ENCODE peak calls at places on chromosome 10, in ten cellular contexts. G, A, S, D, E, F, I, B, N and L are unnamed samples.

GRCh38 chr10:124596116-124596785 is 134.6 kb downstream of the LHPP start:
- DNase-seq in G (no peak), A (no peak), S (no peak), D (no peak), E (no peak), F (no peak), I (no peak), B (no peak), N (no peak), L (no peak)

GRCh38 chr10:125775491-125776106 is at the start of gene MMP21:
- DNase-seq in G (no peak), A (no peak), S (no peak), D (no peak), E (no peak), F (no peak), I (no peak), B (no peak), N (no peak), L (no peak)

GRCh38 chr10:79985481-79986072 is 36.7 kb upstream of the SFTPD start:
- DNase-seq in G (no peak), A (no peak), S (no peak), D (no peak), E (no peak), F (no peak), I (no peak), B (no peak), N (peak), L (no peak)

GRCh38 chr10:80290474-80291220 is 1.2 kb upstream of the MAT1A start:
- DNase-seq in G (no peak), A (no peak), S (no peak), D (no peak), E (no peak), F (no peak), I (no peak), B (no peak), N (no peak), L (no peak)

GRCh38 chr10:93352638-93353383 is 129.3 kb downstream of the MYOF start:
- DNase-seq in G (no peak), A (no peak), S (no peak), D (peak), E (no peak), F (no peak), I (no peak), B (no peak), N (peak), L (no peak)

GRCh38 chr10:88865281-88865876 is 13.7 kb upstream of the ANKRD22 start:
- DNase-seq in G (no peak), A (no peak), S (no peak), D (peak), E (no peak), F (no peak), I (no peak), B (no peak), N (peak), L (no peak)

GRCh38 chr10:104274762-104275721 is 6.1 kb downstream of the GSTO2 start:
- DNase-seq in G (peak), A (no peak), S (peak), D (peak), E (no peak), F (no peak), I (peak), B (peak), N (peak), L (no peak)

GRCh38 chr10:78687616-78688015 is 381.1 kb upstream of the ZMIZ1 start:
- DNase-seq in G (no peak), A (no peak), S (no peak), D (no peak), E (no peak), F (peak), I (no peak), B (no peak), N (peak), L (no peak)

GRCh38 chr10:132785433-132786278 is at the start of gene NKX6-2:
- DNase-seq in G (no peak), A (no peak), S (no peak), D (no peak), E (no peak), F (no peak), I (no peak), B (no peak), N (peak), L (no peak)

GRCh38 chr10:79206300-79207095 is 137.7 kb downstream of the ZMIZ1 start:
- DNase-seq in G (no peak), A (no peak), S (no peak), D (no peak), E (no peak), F (no peak), I (no peak), B (no peak), N (no peak), L (no peak)

GRCh38 chr10:1932617-1933016 is 195.3 kb upstream of the ADARB2 start:
- DNase-seq in G (no peak), A (no peak), S (peak), D (no peak), E (no peak), F (no peak), I (no peak), B (no peak), N (no peak), L (no peak)

GRCh38 chr10:128894641-128895040 is 572.4 kb upstream of the MGMT start:
- DNase-seq in G (no peak), A (no peak), S (no peak), D (no peak), E (no peak), F (no peak), I (no peak), B (no peak), N (no peak), L (no peak)

GRCh38 chr10:76001019-76001418 is 569.6 kb downstream of the LRMDA start:
- DNase-seq in G (no peak), A (no peak), S (no peak), D (no peak), E (no peak), F (no peak), I (no peak), B (no peak), N (no peak), L (no peak)

GRCh38 chr10:11243425-11244222 is 226.0 kb downstream of the CELF2 start:
- DNase-seq in G (no peak), A (no peak), S (no peak), D (no peak), E (no peak), F (no peak), I (no peak), B (no peak), N (peak), L (no peak)

GRCh38 chr10:46547881-46548780 is 8.3 kb downstream of the GPRIN2 start:
- DNase-seq in G (peak), A (no peak), S (peak), D (no peak), E (no peak), F (no peak), I (no peak), B (no peak), N (peak), L (no peak)

GRCh38 chr10:7886056-7886455 is 67.8 kb downstream of the TAF3 start:
- DNase-seq in G (no peak), A (no peak), S (no peak), D (no peak), E (no peak), F (no peak), I (no peak), B (no peak), N (no peak), L (no peak)

GRCh38 chr10:128793726-128794655 is 667.8 kb upstream of the MKI67 start:
- DNase-seq in G (no peak), A (no peak), S (no peak), D (no peak), E (no peak), F (no peak), I (no peak), B (no peak), N (no peak), L (no peak)

GRCh38 chr10:60203993-60204618 is 185.6 kb downstream of the ANK3 start:
- DNase-seq in G (no peak), A (peak), S (no peak), D (no peak), E (no peak), F (peak), I (no peak), B (no peak), N (peak), L (no peak)

GRCh38 chr10:90308223-90308622 is 549.6 kb downstream of the HTR7 start:
- DNase-seq in G (no peak), A (no peak), S (no peak), D (no peak), E (no peak), F (no peak), I (no peak), B (no peak), N (peak), L (no peak)

GRCh38 chr10:34323197-34323596 is 491.9 kb downstream of the PARD3 start:
- DNase-seq in G (no peak), A (no peak), S (no peak), D (no peak), E (no peak), F (peak), I (no peak), B (no peak), N (peak), L (no peak)

GRCh38 chr10:11806706-11807105 is 16.4 kb upstream of the PROSER2 start:
- DNase-seq in G (no peak), A (no peak), S (no peak), D (no peak), E (no peak), F (no peak), I (no peak), B (no peak), N (no peak), L (no peak)

GRCh38 chr10:75430000-75430763 is 1.2 kb upstream of the LRMDA start:
- DNase-seq in G (peak), A (peak), S (peak), D (no peak), E (no peak), F (no peak), I (no peak), B (no peak), N (no peak), L (no peak)

GRCh38 chr10:132588301-132589013 is 50.9 kb downstream of the INPP5A start:
- DNase-seq in G (no peak), A (peak), S (peak), D (no peak), E (no peak), F (no peak), I (no peak), B (peak), N (peak), L (no peak)

GRCh38 chr10:72263613-72264241 is 10.0 kb upstream of the DDIT4 start:
- DNase-seq in G (no peak), A (no peak), S (no peak), D (peak), E (no peak), F (no peak), I (no peak), B (no peak), N (no peak), L (peak)

GRCh38 chr10:30368065-30368718 is 19.1 kb upstream of the MTPAP start:
- DNase-seq in G (peak), A (no peak), S (no peak), D (no peak), E (no peak), F (no peak), I (no peak), B (no peak), N (peak), L (no peak)

GRCh38 chr10:1737222-1738061 is at the start of gene ADARB2:
- DNase-seq in G (peak), A (no peak), S (peak), D (peak), E (no peak), F (no peak), I (no peak), B (peak), N (no peak), L (peak)

GRCh38 chr10:63083904-63084689 is 49.0 kb upstream of the NRBF2 start:
- DNase-seq in G (no peak), A (peak), S (peak), D (peak), E (peak), F (peak), I (no peak), B (peak), N (peak), L (no peak)

GRCh38 chr10:132542086-132542775 is 4.6 kb downstream of the INPP5A start:
- DNase-seq in G (no peak), A (no peak), S (peak), D (no peak), E (no peak), F (no peak), I (no peak), B (no peak), N (no peak), L (peak)

GRCh38 chr10:126097558-126098215 is 201.3 kb downstream of the FANK1 start:
- DNase-seq in G (peak), A (no peak), S (no peak), D (peak), E (no peak), F (no peak), I (no peak), B (no peak), N (peak), L (no peak)

GRCh38 chr10:101941871-101942270 is 98.3 kb upstream of the KCNIP2 start:
- DNase-seq in G (no peak), A (peak), S (no peak), D (no peak), E (no peak), F (no peak), I (no peak), B (no peak), N (peak), L (no peak)

GRCh38 chr10:71156436-71156835 is 55.9 kb upstream of the UNC5B start:
- DNase-seq in G (no peak), A (no peak), S (no peak), D (no peak), E (no peak), F (no peak), I (no peak), B (no peak), N (peak), L (no peak)